ENCODE peak calls at places on chromosome 7, in eight cellular contexts. C is bronchial epithelial cell, N is IMR-90, B is A549, Y is dorsolateral prefrontal cortex, S is cardiac muscle cell, X is psoas muscle, T is left ventricle myocardium inferior. I is an unnamed sample.

GRCh38 chr7:25098096-25099046 is 26.7 kb downstream of the CYCS start:
- DNase-seq in C (peak), N (peak), B (peak), Y (peak), S (peak), X (no peak), T (no peak), I (peak)

GRCh38 chr7:94355389-94355788 is 39.3 kb upstream of the COL1A2 start:
- DNase-seq in C (no peak), N (peak), B (no peak), Y (no peak), S (no peak), X (no peak), T (no peak), I (no peak)

GRCh38 chr7:106779877-106780276 is 85.2 kb upstream of the PIK3CG start:
- DNase-seq in C (peak), N (no peak), B (peak), Y (no peak), S (peak), X (no peak), T (no peak), I (no peak)

GRCh38 chr7:46450425-46450824 is 529.4 kb upstream of the IGFBP3 start:
- DNase-seq in C (no peak), N (no peak), B (no peak), Y (no peak), S (no peak), X (no peak), T (no peak), I (no peak)

GRCh38 chr7:110803602-110804143 is 287.3 kb upstream of the LRRN3 start:
- DNase-seq in C (no peak), N (no peak), B (no peak), Y (no peak), S (no peak), X (no peak), T (no peak), I (no peak)

GRCh38 chr7:43385856-43386255 is 197.1 kb upstream of the STK17A start:
- DNase-seq in C (peak), N (peak), B (no peak), Y (no peak), S (no peak), X (no peak), T (no peak), I (no peak)

GRCh38 chr7:131325179-131325840 is 2.4 kb upstream of the MKLN1 start:
- DNase-seq in C (no peak), N (no peak), B (no peak), Y (no peak), S (no peak), X (no peak), T (no peak), I (no peak)

GRCh38 chr7:68697821-68698280 is 900.4 kb upstream of the AUTS2 start:
- DNase-seq in C (no peak), N (peak), B (no peak), Y (no peak), S (no peak), X (no peak), T (no peak), I (no peak)

GRCh38 chr7:4202954-4203353 is 479.1 kb upstream of the FOXK1 start:
- DNase-seq in C (no peak), N (no peak), B (no peak), Y (no peak), S (no peak), X (no peak), T (no peak), I (no peak)

GRCh38 chr7:90391488-90391887 is 11.8 kb upstream of the CLDN12 start:
- DNase-seq in C (no peak), N (no peak), B (no peak), Y (no peak), S (no peak), X (no peak), T (no peak), I (no peak)

GRCh38 chr7:29285861-29286260 is 91.3 kb downstream of the CHN2 start:
- DNase-seq in C (no peak), N (no peak), B (no peak), Y (no peak), S (no peak), X (no peak), T (no peak), I (no peak)

GRCh38 chr7:153858335-153858734 is 193.9 kb upstream of the DPP6 start:
- DNase-seq in C (no peak), N (no peak), B (no peak), Y (no peak), S (no peak), X (no peak), T (no peak), I (no peak)

GRCh38 chr7:98655611-98656010 is 38.5 kb downstream of the NPTX2 start:
- DNase-seq in C (no peak), N (no peak), B (no peak), Y (peak), S (no peak), X (no peak), T (no peak), I (no peak)

GRCh38 chr7:56078196-56078595 is 14.1 kb downstream of the SUMF2 start:
- DNase-seq in C (no peak), N (no peak), B (no peak), Y (no peak), S (no peak), X (no peak), T (no peak), I (no peak)

GRCh38 chr7:34042406-34042805 is 137.1 kb downstream of the BMPER start:
- DNase-seq in C (no peak), N (peak), B (no peak), Y (no peak), S (no peak), X (no peak), T (no peak), I (no peak)

GRCh38 chr7:101239951-101240220 is 2.3 kb upstream of the CLDN15 start:
- DNase-seq in C (no peak), N (no peak), B (no peak), Y (no peak), S (no peak), X (no peak), T (no peak), I (no peak)

GRCh38 chr7:78386520-78386919 is 587.9 kb downstream of the PHTF2 start:
- DNase-seq in C (no peak), N (no peak), B (no peak), Y (no peak), S (peak), X (no peak), T (no peak), I (no peak)

GRCh38 chr7:94376281-94376680 is 18.4 kb upstream of the COL1A2 start:
- DNase-seq in C (no peak), N (no peak), B (no peak), Y (no peak), S (no peak), X (no peak), T (no peak), I (no peak)

GRCh38 chr7:38280000-38280399 is 6.6 kb upstream of the TARP start:
- DNase-seq in C (no peak), N (no peak), B (no peak), Y (no peak), S (no peak), X (no peak), T (no peak), I (no peak)

GRCh38 chr7:95590387-95591248 is 5.7 kb downstream of the PDK4 start:
- DNase-seq in C (no peak), N (no peak), B (no peak), Y (no peak), S (no peak), X (peak), T (no peak), I (no peak)

GRCh38 chr7:84948632-84949031 is 238.2 kb downstream of the SEMA3D start:
- DNase-seq in C (no peak), N (no peak), B (no peak), Y (no peak), S (no peak), X (no peak), T (no peak), I (no peak)

GRCh38 chr7:112204072-112204775 is 2.0 kb downstream of the DOCK4 start:
- DNase-seq in C (no peak), N (no peak), B (no peak), Y (no peak), S (no peak), X (no peak), T (no peak), I (peak)

GRCh38 chr7:99822731-99823718 is 4.8 kb upstream of the CYP3A43 start:
- DNase-seq in C (no peak), N (no peak), B (no peak), Y (no peak), S (peak), X (no peak), T (no peak), I (no peak)

GRCh38 chr7:148575640-148576411 is 14.7 kb upstream of the C7orf33 start:
- DNase-seq in C (peak), N (peak), B (peak), Y (peak), S (peak), X (peak), T (peak), I (peak)

GRCh38 chr7:16129431-16130126 is 291.8 kb downstream of the CRPPA start:
- DNase-seq in C (peak), N (peak), B (peak), Y (no peak), S (no peak), X (no peak), T (no peak), I (peak)

GRCh38 chr7:54758702-54759665 is at the start of gene SEC61G:
- DNase-seq in C (peak), N (peak), B (peak), Y (peak), S (peak), X (peak), T (peak), I (peak)
- H3K4me3 ChIP-seq in C (peak), N (peak), B (peak), Y (peak), S (peak), X (peak), T (peak), I (peak)

GRCh38 chr7:1593904-1594421 is 24.1 kb upstream of the PSMG3 start:
- DNase-seq in C (no peak), N (no peak), B (no peak), Y (no peak), S (no peak), X (no peak), T (no peak), I (no peak)

GRCh38 chr7:1591876-1592275 is 22.0 kb upstream of the PSMG3 start:
- DNase-seq in C (no peak), N (no peak), B (no peak), Y (no peak), S (no peak), X (no peak), T (no peak), I (no peak)

GRCh38 chr7:1592299-1592842 is 22.5 kb upstream of the PSMG3 start:
- DNase-seq in C (no peak), N (no peak), B (no peak), Y (no peak), S (no peak), X (no peak), T (no peak), I (no peak)

GRCh38 chr7:1595027-1595426 is 25.2 kb upstream of the PSMG3 start:
- DNase-seq in C (no peak), N (no peak), B (no peak), Y (no peak), S (no peak), X (no peak), T (no peak), I (no peak)

DNA sequence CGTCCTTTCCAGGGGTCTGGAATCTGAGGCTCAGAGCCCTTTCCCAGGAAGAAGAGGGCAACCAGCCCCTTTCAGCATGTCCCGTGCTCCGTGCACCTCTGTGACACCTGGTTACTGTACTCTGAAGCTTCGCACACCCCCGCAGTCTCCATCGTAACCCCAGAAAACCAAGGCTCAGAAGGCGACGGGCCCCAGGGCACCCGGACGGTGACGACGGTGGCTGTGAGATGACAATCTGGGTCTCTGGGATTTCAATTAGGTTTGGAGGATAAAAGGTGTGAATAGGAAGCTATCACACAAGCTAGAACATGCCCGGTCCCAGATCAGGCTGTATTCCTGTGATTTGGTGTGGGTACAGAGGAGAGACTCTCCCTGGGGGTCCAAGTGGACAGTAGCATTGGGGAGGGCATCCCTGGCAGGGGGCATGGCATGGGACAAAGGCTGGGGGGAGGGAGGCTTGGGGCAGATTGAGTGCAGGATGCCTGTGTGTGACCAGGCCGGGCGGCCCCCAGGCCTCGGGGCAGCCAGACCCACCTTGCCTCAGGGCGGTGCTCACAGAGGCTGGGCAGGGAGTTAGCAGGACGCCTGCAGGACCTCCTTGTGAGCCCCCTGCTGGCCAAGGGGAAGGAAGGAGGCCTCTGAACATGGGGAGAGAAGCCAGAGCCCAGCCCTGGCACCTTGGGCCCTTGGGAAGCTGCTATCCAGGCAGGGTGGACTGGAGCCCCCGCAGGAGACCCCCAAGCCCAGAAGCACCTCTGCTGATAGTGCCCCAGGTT is 23.4 kb upstream of the PSMG3 start:
- DNase-seq in C (no peak), N (no peak), B (peak), Y (no peak), S (no peak), X (no peak), T (no peak), I (no peak)
- TF ChIP-seq CTCF in C (peak), N (peak), B (peak), Y (no peak), S (peak), X (no peak), T (peak), I (peak)

GRCh38 chr7:685540-685939 is 41.0 kb upstream of the DNAAF5 start:
- DNase-seq in C (no peak), N (no peak), B (no peak), Y (no peak), S (no peak), X (no peak), T (no peak), I (no peak)
- H3K4me3 ChIP-seq in C (no peak), N (no peak), B (no peak), Y (no peak), S (no peak), X (no peak), T (no peak), I (no peak)

DNA sequence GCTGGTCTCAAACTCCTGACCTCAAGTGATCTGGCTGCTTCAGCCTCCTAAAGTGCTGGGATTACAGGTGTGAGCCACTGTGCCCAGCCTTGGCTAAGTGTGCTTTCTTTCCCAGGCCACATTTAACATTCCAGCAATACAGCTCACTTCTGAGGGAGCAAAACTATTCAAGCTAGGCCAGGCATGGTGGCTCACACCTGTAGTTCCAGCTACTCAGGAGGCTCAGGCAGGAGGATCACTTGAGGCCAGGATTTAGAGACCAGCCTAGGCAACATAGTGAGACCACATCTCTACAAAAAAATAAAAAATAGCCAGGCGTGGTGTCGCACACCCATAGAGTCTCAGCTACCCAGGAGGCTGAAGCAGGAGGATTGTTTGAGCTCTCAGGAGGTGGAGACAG is 23.3 kb upstream of the TPST1 start:
- DNase-seq in C (no peak), N (no peak), B (no peak), Y (no peak), S (no peak), X (no peak), T (no peak), I (no peak)
- TF ChIP-seq CTCF in C (no peak), N (no peak), B (no peak), Y (no peak), S (no peak), X (no peak), T (no peak), I (no peak)

GRCh38 chr7:27116962-27117686 is 13.4 kb downstream of the HOXA4 start:
- DNase-seq in C (no peak), N (peak), B (no peak), Y (no peak), S (no peak), X (no peak), T (no peak), I (no peak)

GRCh38 chr7:27117687-27118491 is 12.7 kb downstream of the HOXA4 start:
- DNase-seq in C (no peak), N (peak), B (peak), Y (no peak), S (no peak), X (no peak), T (no peak), I (no peak)

GRCh38 chr7:27116019-27116411 is 13.5 kb upstream of the HOXA2 start:
- DNase-seq in C (no peak), N (peak), B (no peak), Y (no peak), S (no peak), X (no peak), T (no peak), I (no peak)

GRCh38 chr7:27115161-27116018 is 12.9 kb upstream of the HOXA2 start:
- DNase-seq in C (no peak), N (peak), B (peak), Y (no peak), S (no peak), X (peak), T (no peak), I (no peak)

DNA sequence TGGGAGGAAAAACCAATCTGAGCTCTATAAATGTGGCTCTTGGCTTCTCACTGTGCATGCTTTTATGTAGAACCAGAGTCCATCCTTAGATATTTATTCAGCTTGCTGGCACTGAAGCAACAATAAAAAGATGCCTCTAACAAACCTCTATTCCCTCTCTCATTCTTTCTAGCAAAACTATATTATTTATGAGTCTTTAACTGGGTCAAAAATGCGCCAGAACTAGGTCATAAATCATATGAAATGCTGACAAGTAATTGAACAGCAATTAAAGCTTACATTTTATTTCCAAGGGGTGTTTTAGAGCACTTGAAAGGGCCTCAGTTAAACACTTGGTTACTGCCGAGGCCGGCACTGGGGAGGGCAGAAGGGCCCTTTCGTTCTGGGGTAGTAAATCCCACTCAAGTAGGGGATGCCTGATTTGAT is 14.0 kb downstream of the HOXA4 start:
- DNase-seq in C (no peak), N (peak), B (no peak), Y (no peak), S (no peak), X (no peak), T (no peak), I (no peak)
- H3K4me3 ChIP-seq in C (no peak), N (peak), B (peak), Y (no peak), S (no peak), X (peak), T (peak), I (peak)

GRCh38 chr7:134820295-134820694 is 40.9 kb downstream of the CALD1 start:
- DNase-seq in C (no peak), N (no peak), B (no peak), Y (no peak), S (no peak), X (no peak), T (no peak), I (no peak)

GRCh38 chr7:134818568-134819345 is 39.3 kb downstream of the CALD1 start:
- DNase-seq in C (no peak), N (no peak), B (no peak), Y (no peak), S (no peak), X (no peak), T (no peak), I (no peak)

GRCh38 chr7:134819401-134819800 is 40.0 kb downstream of the CALD1 start:
- DNase-seq in C (no peak), N (no peak), B (no peak), Y (no peak), S (no peak), X (no peak), T (no peak), I (no peak)

GRCh38 chr7:134823400-134823799 is 44.0 kb downstream of the CALD1 start:
- DNase-seq in C (no peak), N (peak), B (no peak), Y (no peak), S (no peak), X (no peak), T (no peak), I (no peak)

DNA sequence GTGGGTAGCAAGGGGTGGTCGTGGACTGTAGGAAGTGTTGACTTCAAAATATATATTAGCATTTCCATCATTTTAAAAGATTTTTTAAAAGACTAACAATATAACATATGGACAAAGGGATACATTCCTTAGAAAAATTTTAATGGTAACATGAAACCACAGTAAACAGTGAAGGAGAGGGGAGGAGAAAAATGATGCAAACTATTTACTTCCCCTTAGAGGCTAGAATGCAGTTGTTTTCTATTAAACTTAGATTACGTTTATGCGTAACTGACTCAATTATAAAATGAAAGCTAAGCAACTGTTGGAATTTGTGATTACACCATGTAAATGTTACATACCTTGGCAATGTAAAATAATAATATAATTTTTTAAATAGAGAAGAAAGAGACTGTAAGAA is 41.3 kb downstream of the CALD1 start:
- DNase-seq in C (no peak), N (no peak), B (no peak), Y (no peak), S (no peak), X (no peak), T (no peak), I (no peak)
- TF ChIP-seq CTCF in C (no peak), N (no peak), B (no peak), Y (no peak), S (no peak), X (no peak), T (no peak), I (no peak)

DNA sequence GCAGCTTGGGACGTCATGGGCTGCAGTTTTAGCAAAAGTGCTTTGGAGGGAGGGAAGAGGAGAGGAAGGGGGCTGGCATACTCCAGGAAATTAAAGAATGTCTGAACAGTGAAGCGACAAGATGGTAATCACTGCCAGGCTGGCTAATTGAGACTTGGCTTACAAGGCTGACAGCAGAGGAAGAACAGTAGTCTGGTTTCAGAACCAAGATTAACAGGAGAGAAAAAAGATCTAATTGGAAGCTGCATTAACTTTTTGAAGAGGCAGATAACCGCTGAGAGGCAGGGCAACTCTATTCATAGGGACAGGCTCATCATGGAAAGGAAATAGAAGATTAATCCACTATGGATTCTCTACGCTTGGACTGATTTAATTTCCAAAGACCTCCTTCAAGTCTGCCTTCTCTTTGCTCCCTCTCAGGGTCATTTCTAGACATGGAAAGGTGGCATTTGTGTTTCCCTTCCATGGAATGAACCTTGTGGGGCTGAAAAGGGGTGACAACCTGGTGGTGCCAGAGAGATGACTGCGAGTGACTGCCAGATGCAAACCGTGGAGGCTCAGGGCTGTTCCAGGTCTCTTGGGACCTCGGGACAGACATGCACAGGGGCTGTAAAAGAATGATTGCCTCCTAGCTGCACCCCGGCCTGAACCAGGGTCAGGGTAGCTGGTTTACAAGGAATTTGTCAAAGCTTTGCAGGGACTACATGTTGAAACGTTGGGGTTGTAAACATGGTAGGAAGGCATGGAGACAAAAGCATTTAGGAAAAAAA is 210.2 kb upstream of the NPY start:
- DNase-seq in C (no peak), N (no peak), B (no peak), Y (no peak), S (no peak), X (no peak), T (no peak), I (no peak)
- H3K4me3 ChIP-seq in C (no peak), N (no peak), B (no peak), Y (no peak), S (no peak), X (no peak), T (no peak), I (no peak)